ENCODE peak calls at places on chromosomes 2 and 18, in eight cellular contexts. One of them, this sample, is unnamed.

GRCh38 chr2:128500136-128500800 is 181.6 kb upstream of the HS6ST1 start:
- DNase-seq in HL-60: peak
- DNase-seq in uterus: no peak
- DNase-seq in GM20000: no peak
- DNase-seq in breast epithelium: no peak
- DNase-seq in tibial nerve: no peak
- DNase-seq in lower lobe of right lung: no peak
- DNase-seq in PC-3: no peak
- DNase-seq in this sample: no peak

GRCh38 chr2:235903803-235904637 is 264.2 kb downstream of the GBX2 start:
- DNase-seq in HL-60: no peak
- DNase-seq in uterus: no peak
- DNase-seq in GM20000: no peak
- DNase-seq in breast epithelium: no peak
- DNase-seq in tibial nerve: no peak
- DNase-seq in lower lobe of right lung: no peak
- DNase-seq in PC-3: no peak
- DNase-seq in this sample: no peak

GRCh38 chr2:55107428-55107827 is 57.2 kb upstream of the RTN4 start:
- DNase-seq in HL-60: no peak
- DNase-seq in uterus: no peak
- DNase-seq in GM20000: no peak
- DNase-seq in breast epithelium: no peak
- DNase-seq in tibial nerve: no peak
- DNase-seq in lower lobe of right lung: no peak
- DNase-seq in PC-3: no peak
- DNase-seq in this sample: no peak

GRCh38 chr2:234211797-234212196 is 161.3 kb downstream of the SPP2 start:
- DNase-seq in HL-60: no peak
- DNase-seq in uterus: no peak
- DNase-seq in GM20000: no peak
- DNase-seq in breast epithelium: no peak
- DNase-seq in tibial nerve: no peak
- DNase-seq in lower lobe of right lung: no peak
- DNase-seq in PC-3: no peak
- DNase-seq in this sample: no peak

GRCh38 chr2:218027426-218028188 is 24.8 kb upstream of the TNS1 start:
- DNase-seq in HL-60: no peak
- DNase-seq in uterus: no peak
- DNase-seq in GM20000: no peak
- DNase-seq in breast epithelium: no peak
- DNase-seq in tibial nerve: no peak
- DNase-seq in lower lobe of right lung: no peak
- DNase-seq in PC-3: no peak
- DNase-seq in this sample: no peak

GRCh38 chr18:63410792-63411191 is 11.5 kb downstream of the VPS4B start:
- DNase-seq in HL-60: no peak
- DNase-seq in uterus: no peak
- DNase-seq in GM20000: no peak
- DNase-seq in breast epithelium: no peak
- DNase-seq in tibial nerve: no peak
- DNase-seq in lower lobe of right lung: no peak
- DNase-seq in PC-3: peak
- DNase-seq in this sample: no peak

GRCh38 chr2:120036145-120036544 is 23.3 kb downstream of the EPB41L5 start:
- DNase-seq in HL-60: no peak
- DNase-seq in uterus: no peak
- DNase-seq in GM20000: no peak
- DNase-seq in breast epithelium: no peak
- DNase-seq in tibial nerve: no peak
- DNase-seq in lower lobe of right lung: no peak
- DNase-seq in PC-3: no peak
- DNase-seq in this sample: no peak

GRCh38 chr2:149617057-149617456 is 29.5 kb upstream of the MMADHC start:
- DNase-seq in HL-60: no peak
- DNase-seq in uterus: no peak
- DNase-seq in GM20000: no peak
- DNase-seq in breast epithelium: no peak
- DNase-seq in tibial nerve: no peak
- DNase-seq in lower lobe of right lung: no peak
- DNase-seq in PC-3: peak
- DNase-seq in this sample: no peak

GRCh38 chr2:226118471-226119429 is 680.9 kb downstream of the IRS1 start:
- DNase-seq in HL-60: peak
- DNase-seq in uterus: peak
- DNase-seq in GM20000: no peak
- DNase-seq in breast epithelium: no peak
- DNase-seq in tibial nerve: peak
- DNase-seq in lower lobe of right lung: no peak
- DNase-seq in PC-3: peak
- DNase-seq in this sample: no peak

GRCh38 chr2:133885847-133886246 is 317.6 kb upstream of the NCKAP5 start:
- DNase-seq in HL-60: no peak
- DNase-seq in uterus: no peak
- DNase-seq in GM20000: no peak
- DNase-seq in breast epithelium: no peak
- DNase-seq in tibial nerve: no peak
- DNase-seq in lower lobe of right lung: no peak
- DNase-seq in PC-3: peak
- DNase-seq in this sample: no peak

GRCh38 chr18:76589866-76590265 is 94.8 kb upstream of the ZNF516 start:
- DNase-seq in HL-60: no peak
- DNase-seq in uterus: no peak
- DNase-seq in GM20000: no peak
- DNase-seq in breast epithelium: no peak
- DNase-seq in tibial nerve: no peak
- DNase-seq in lower lobe of right lung: no peak
- DNase-seq in PC-3: no peak
- DNase-seq in this sample: no peak

GRCh38 chr18:62721837-62722795 is 6.8 kb downstream of the PHLPP1 start:
- DNase-seq in HL-60: no peak
- DNase-seq in uterus: no peak
- DNase-seq in GM20000: no peak
- DNase-seq in breast epithelium: no peak
- DNase-seq in tibial nerve: no peak
- DNase-seq in lower lobe of right lung: no peak
- DNase-seq in PC-3: no peak
- DNase-seq in this sample: no peak

GRCh38 chr2:122795763-122796162 is 1040.3 kb downstream of the TSN start:
- DNase-seq in HL-60: no peak
- DNase-seq in uterus: no peak
- DNase-seq in GM20000: no peak
- DNase-seq in breast epithelium: no peak
- DNase-seq in tibial nerve: no peak
- DNase-seq in lower lobe of right lung: no peak
- DNase-seq in PC-3: no peak
- DNase-seq in this sample: no peak

GRCh38 chr2:71303849-71304248 is 27.7 kb upstream of the ZNF638 start:
- DNase-seq in HL-60: no peak
- DNase-seq in uterus: no peak
- DNase-seq in GM20000: no peak
- DNase-seq in breast epithelium: no peak
- DNase-seq in tibial nerve: no peak
- DNase-seq in lower lobe of right lung: no peak
- DNase-seq in PC-3: no peak
- DNase-seq in this sample: no peak

GRCh38 chr18:54392621-54393023 is 34.9 kb downstream of the C18orf54 start:
- DNase-seq in HL-60: peak
- DNase-seq in uterus: no peak
- DNase-seq in GM20000: peak
- DNase-seq in breast epithelium: no peak
- DNase-seq in tibial nerve: no peak
- DNase-seq in lower lobe of right lung: no peak
- DNase-seq in PC-3: peak
- DNase-seq in this sample: peak

GRCh38 chr18:63366270-63366990 is 576 bp downstream of the KDSR start:
- DNase-seq in HL-60: peak
- DNase-seq in uterus: peak
- DNase-seq in GM20000: peak
- DNase-seq in breast epithelium: peak
- DNase-seq in tibial nerve: peak
- DNase-seq in lower lobe of right lung: peak
- DNase-seq in PC-3: peak
- DNase-seq in this sample: peak

DNA sequence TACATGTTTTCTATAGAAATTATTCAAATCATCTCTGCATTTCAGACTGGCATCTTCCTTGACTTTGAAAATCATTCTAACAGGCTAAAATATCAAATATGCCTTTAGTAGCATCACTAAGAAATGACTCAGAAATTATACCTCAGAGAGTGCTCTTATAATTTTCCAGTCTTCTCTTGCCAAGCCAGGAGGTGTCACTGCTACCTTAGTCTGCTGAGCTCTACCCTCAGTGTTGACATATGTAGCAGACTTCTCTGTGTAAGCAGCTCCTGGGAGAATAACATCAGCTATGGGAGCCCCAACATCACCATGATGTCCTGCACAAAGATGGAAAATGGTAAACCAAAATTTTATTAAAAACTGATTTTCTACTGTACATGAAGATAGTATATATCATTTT is 31.6 kb downstream of the NDUFS1 start:
- DNase-seq in HL-60: peak
- DNase-seq in uterus: no peak
- DNase-seq in GM20000: no peak
- DNase-seq in breast epithelium: no peak
- DNase-seq in tibial nerve: no peak
- DNase-seq in lower lobe of right lung: no peak
- DNase-seq in PC-3: peak
- DNase-seq in this sample: no peak
- TF ChIP-seq CTCF in HL-60: no peak
- TF ChIP-seq CTCF in uterus: no peak
- TF ChIP-seq CTCF in GM20000: no peak
- TF ChIP-seq CTCF in breast epithelium: no peak
- TF ChIP-seq CTCF in tibial nerve: no peak
- TF ChIP-seq CTCF in lower lobe of right lung: no peak
- TF ChIP-seq CTCF in PC-3: peak
- TF ChIP-seq CTCF in this sample: no peak

DNA sequence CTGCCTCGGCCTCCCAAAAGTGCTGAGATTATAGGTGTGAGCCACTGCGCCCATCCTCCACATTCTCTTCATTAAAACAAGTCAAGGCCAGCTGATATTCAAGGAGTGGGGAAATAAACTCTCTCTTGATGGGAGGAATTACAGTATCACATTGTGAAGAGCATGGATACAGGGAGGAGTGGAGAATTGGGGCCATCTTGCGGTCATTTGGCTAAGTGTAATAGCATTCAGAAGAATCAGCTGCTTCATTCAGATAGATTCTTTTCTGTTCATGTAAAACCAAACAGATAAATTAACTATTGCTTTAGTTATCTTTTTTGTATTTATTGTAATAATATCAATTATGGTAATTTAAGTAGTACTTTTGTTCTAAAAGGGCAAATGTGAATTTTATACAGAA is 156.3 kb downstream of the UBR3 start:
- DNase-seq in HL-60: no peak
- DNase-seq in uterus: no peak
- DNase-seq in GM20000: no peak
- DNase-seq in breast epithelium: no peak
- DNase-seq in tibial nerve: no peak
- DNase-seq in lower lobe of right lung: no peak
- DNase-seq in PC-3: no peak
- DNase-seq in this sample: no peak
- TF ChIP-seq CTCF in HL-60: no peak
- TF ChIP-seq CTCF in uterus: no peak
- TF ChIP-seq CTCF in GM20000: no peak
- TF ChIP-seq CTCF in breast epithelium: no peak
- TF ChIP-seq CTCF in tibial nerve: no peak
- TF ChIP-seq CTCF in lower lobe of right lung: no peak
- TF ChIP-seq CTCF in PC-3: no peak
- TF ChIP-seq CTCF in this sample: no peak

DNA sequence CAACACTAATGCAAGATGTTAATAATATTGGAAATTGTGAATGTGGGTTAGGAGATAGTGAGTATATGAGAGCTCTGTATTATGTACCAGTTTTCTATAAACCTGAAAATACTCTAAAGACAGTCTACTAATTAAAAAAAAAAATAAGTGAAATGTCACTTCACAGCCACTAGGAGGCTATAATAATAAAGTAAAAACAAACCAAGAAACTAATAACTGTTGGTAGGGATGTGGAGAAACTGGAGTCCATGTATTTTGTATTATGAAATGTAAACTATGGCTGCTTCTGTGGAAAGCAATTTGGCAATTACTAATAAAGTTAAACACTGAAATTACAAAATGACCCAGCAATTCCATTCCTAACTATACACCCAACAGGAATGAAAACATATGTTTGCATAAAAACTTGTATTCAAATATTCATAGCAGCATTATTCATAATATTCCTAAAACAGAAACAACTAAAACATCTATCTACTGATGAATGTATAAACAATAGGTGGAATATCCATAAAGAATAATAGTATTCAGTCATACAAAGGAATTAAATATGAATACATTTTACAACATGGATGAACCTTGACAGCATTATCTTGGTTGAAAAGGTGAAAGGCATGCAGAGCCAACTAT is 36.2 kb downstream of the CCDC178 start:
- DNase-seq in HL-60: no peak
- DNase-seq in uterus: no peak
- DNase-seq in GM20000: peak
- DNase-seq in breast epithelium: no peak
- DNase-seq in tibial nerve: no peak
- DNase-seq in lower lobe of right lung: no peak
- DNase-seq in PC-3: no peak
- DNase-seq in this sample: no peak
- TF ChIP-seq CTCF in HL-60: peak
- TF ChIP-seq CTCF in uterus: no peak
- TF ChIP-seq CTCF in GM20000: no peak
- TF ChIP-seq CTCF in breast epithelium: no peak
- TF ChIP-seq CTCF in tibial nerve: no peak
- TF ChIP-seq CTCF in lower lobe of right lung: no peak
- TF ChIP-seq CTCF in PC-3: peak
- TF ChIP-seq CTCF in this sample: peak

DNA sequence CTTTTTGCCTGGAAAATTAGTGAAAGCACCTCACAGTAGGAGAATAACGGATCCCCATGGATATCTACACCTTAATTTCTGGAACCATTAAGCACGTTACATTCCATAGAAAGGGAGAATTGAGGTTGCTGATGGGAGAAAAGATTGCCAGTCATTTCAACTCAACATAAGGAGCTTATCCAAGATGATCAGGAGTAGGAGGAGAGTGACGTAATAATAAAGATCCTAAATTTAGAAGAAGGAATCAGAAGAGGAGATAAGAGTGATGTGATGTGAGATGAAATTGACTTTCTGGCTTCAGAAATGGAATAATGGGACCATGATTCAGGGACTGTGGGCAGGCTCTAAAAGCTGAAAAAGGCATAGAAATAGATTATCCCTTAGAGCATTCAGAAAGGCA is 1017.8 kb upstream of the CHAC2 start:
- DNase-seq in HL-60: no peak
- DNase-seq in uterus: no peak
- DNase-seq in GM20000: no peak
- DNase-seq in breast epithelium: no peak
- DNase-seq in tibial nerve: no peak
- DNase-seq in lower lobe of right lung: no peak
- DNase-seq in PC-3: no peak
- DNase-seq in this sample: no peak
- TF ChIP-seq CTCF in HL-60: no peak
- TF ChIP-seq CTCF in uterus: no peak
- TF ChIP-seq CTCF in GM20000: no peak
- TF ChIP-seq CTCF in breast epithelium: no peak
- TF ChIP-seq CTCF in tibial nerve: no peak
- TF ChIP-seq CTCF in lower lobe of right lung: no peak
- TF ChIP-seq CTCF in PC-3: no peak
- TF ChIP-seq CTCF in this sample: no peak

GRCh38 chr18:25121442-25121841 is 230.5 kb downstream of the ZNF521 start:
- DNase-seq in HL-60: no peak
- DNase-seq in uterus: no peak
- DNase-seq in GM20000: no peak
- DNase-seq in breast epithelium: no peak
- DNase-seq in tibial nerve: no peak
- DNase-seq in lower lobe of right lung: no peak
- DNase-seq in PC-3: no peak
- DNase-seq in this sample: no peak
- TF ChIP-seq CTCF in HL-60: no peak
- TF ChIP-seq CTCF in uterus: no peak
- TF ChIP-seq CTCF in GM20000: no peak
- TF ChIP-seq CTCF in breast epithelium: no peak
- TF ChIP-seq CTCF in tibial nerve: no peak
- TF ChIP-seq CTCF in lower lobe of right lung: no peak
- TF ChIP-seq CTCF in PC-3: no peak
- TF ChIP-seq CTCF in this sample: no peak